ENCODE peak calls at places on chromosomes 6 and 20, in seven cellular contexts. C, K, Y, J, E, Z and B are unnamed samples.
A peak's percentile ranks its signal among the peaks of the same experiment; 100 is the strongest.

GRCh38 chr6:27414996-27415395 is 26.4 kb downstream of the ZNF391 start:
- DNase-seq in K (no peak), C (no peak), Z (no peak), E (no peak), Y (no peak), J (no peak), B (no peak)

GRCh38 chr6:27126815-27127537 is 120.5 kb upstream of the PRSS16 start:
- DNase-seq in C (peak; percentile 91), Y (peak; percentile 82), K (peak; percentile 93), E (peak; percentile 87), J (peak; percentile 90), Z (peak; percentile 92), B (no peak)

GRCh38 chr20:44407402-44408184 is 52.1 kb downstream of the HNF4A start:
- DNase-seq in Y (no peak), C (no peak), K (no peak), Z (no peak), E (peak; percentile 39), J (peak; percentile 14), B (no peak)

GRCh38 chr20:25623225-25623735 is 534 bp downstream of the NANP start:
- DNase-seq in Y (no peak), K (peak; percentile 63), E (peak; percentile 45), Z (peak; percentile 31), J (peak; percentile 24), C (peak; percentile 80), B (no peak)

GRCh38 chr20:57772349-57772964 is 62.6 kb upstream of the PMEPA1 start:
- DNase-seq in K (peak; percentile 26), Y (peak; percentile 6), Z (no peak), C (no peak), J (peak; percentile 64), E (no peak), B (no peak)

GRCh38 chr6:24829657-24830056 is 30.9 kb upstream of the ARMH2 start:
- DNase-seq in Z (no peak), E (no peak), C (no peak), J (no peak), K (no peak), Y (no peak), B (no peak)

GRCh38 chr6:100745419-100746041 is 135.6 kb downstream of the ASCC3 start:
- DNase-seq in J (no peak), Y (no peak), E (no peak), K (no peak), Z (no peak), C (no peak), B (no peak)

GRCh38 chr20:43537921-43538854 is 20.6 kb upstream of the SGK2 start:
- DNase-seq in J (peak; percentile 60), K (peak; percentile 59), E (peak; percentile 75), Z (peak; percentile 65), Y (peak; percentile 24), C (peak; percentile 71), B (no peak)

GRCh38 chr20:36341331-36342020 is 35.3 kb downstream of the DLGAP4 start:
- DNase-seq in Z (no peak), E (no peak), K (no peak), Y (no peak), C (no peak), J (no peak), B (no peak)

GRCh38 chr6:93746892-93747291 is 327.5 kb upstream of the EPHA7 start:
- DNase-seq in K (no peak), Z (no peak), Y (no peak), C (no peak), J (no peak), E (no peak), B (no peak)

GRCh38 chr20:15512916-15513315 is 1060.3 kb downstream of the KIF16B start:
- DNase-seq in J (no peak), Y (no peak), K (no peak), Z (no peak), E (no peak), C (no peak), B (no peak)

GRCh38 chr20:59253779-59254319 is 46.6 kb upstream of the EDN3 start:
- DNase-seq in E (no peak), C (no peak), K (no peak), J (no peak), Z (peak; percentile 81), Y (no peak), B (no peak)

GRCh38 chr20:17965042-17965697 is 3.4 kb downstream of the SNX5 start:
- DNase-seq in C (no peak), Y (no peak), J (no peak), K (no peak), Z (peak; percentile 42), E (no peak), B (no peak)

GRCh38 chr6:154361476-154361875 is 4.9 kb upstream of the IPCEF1 start:
- DNase-seq in K (no peak), C (no peak), Y (no peak), J (no peak), E (no peak), Z (no peak), B (no peak)

GRCh38 chr6:127980996-127981395 is 80.1 kb upstream of the THEMIS start:
- DNase-seq in C (no peak), Z (no peak), K (no peak), Y (no peak), J (no peak), E (no peak), B (no peak)

GRCh38 chr20:56520180-56520579 is 4.4 kb upstream of the FAM209A start:
- DNase-seq in Z (no peak), Y (no peak), C (peak; percentile 38), E (no peak), K (no peak), J (no peak), B (no peak)

GRCh38 chr6:150865043-150865405 is 478 bp upstream of the MTHFD1L start:
- DNase-seq in E (no peak), Z (no peak), K (no peak), C (no peak), J (peak; percentile 39), Y (no peak), B (no peak)

GRCh38 chr6:161694995-161695394 is 421.1 kb upstream of the AGPAT4 start:
- DNase-seq in Y (no peak), Z (no peak), E (no peak), J (no peak), C (no peak), K (peak; percentile 44), B (no peak)

GRCh38 chr6:20168668-20169633 is 43.3 kb downstream of the MBOAT1 start:
- DNase-seq in E (no peak), Z (peak; percentile 77), C (no peak), Y (no peak), J (no peak), K (no peak), B (no peak)

GRCh38 chr6:133359256-133359655 is 118.1 kb downstream of the EYA4 start:
- DNase-seq in K (no peak), J (peak; percentile 18), Z (no peak), E (no peak), Y (no peak), C (no peak), B (no peak)

GRCh38 chr6:123105561-123105960 is 109.5 kb downstream of the CLVS2 start:
- DNase-seq in E (no peak), C (no peak), Y (no peak), J (no peak), Z (no peak), K (no peak), B (no peak)

GRCh38 chr6:32195902-32196681 is 3.6 kb upstream of the GPSM3 start:
- DNase-seq in E (peak; percentile 92), Z (peak; percentile 74), J (peak; percentile 88), Y (peak; percentile 55), K (peak; percentile 91), C (peak; percentile 93), B (no peak)

GRCh38 chr6:45566882-45567281 is 189.1 kb upstream of the SUPT3H start:
- DNase-seq in C (no peak), J (peak; percentile 41), E (no peak), K (no peak), Y (no peak), Z (no peak), B (peak; percentile 66)

GRCh38 chr6:52731719-52732118 is 31.6 kb downstream of the GSTA2 start:
- DNase-seq in J (no peak), Y (no peak), K (no peak), E (no peak), C (no peak), Z (no peak), B (no peak)

GRCh38 chr6:130895516-130895915 is 68.3 kb downstream of the SMLR1 start:
- DNase-seq in Z (no peak), C (no peak), E (no peak), Y (no peak), J (no peak), K (no peak), B (no peak)
- H3K4me3 ChIP-seq in Z (no peak overlapping the region), C (no peak overlapping the region), E (no peak overlapping the region), Y (no peak overlapping the region), J (no peak overlapping the region), K (no peak overlapping the region), B (no peak overlapping the region)

DNA sequence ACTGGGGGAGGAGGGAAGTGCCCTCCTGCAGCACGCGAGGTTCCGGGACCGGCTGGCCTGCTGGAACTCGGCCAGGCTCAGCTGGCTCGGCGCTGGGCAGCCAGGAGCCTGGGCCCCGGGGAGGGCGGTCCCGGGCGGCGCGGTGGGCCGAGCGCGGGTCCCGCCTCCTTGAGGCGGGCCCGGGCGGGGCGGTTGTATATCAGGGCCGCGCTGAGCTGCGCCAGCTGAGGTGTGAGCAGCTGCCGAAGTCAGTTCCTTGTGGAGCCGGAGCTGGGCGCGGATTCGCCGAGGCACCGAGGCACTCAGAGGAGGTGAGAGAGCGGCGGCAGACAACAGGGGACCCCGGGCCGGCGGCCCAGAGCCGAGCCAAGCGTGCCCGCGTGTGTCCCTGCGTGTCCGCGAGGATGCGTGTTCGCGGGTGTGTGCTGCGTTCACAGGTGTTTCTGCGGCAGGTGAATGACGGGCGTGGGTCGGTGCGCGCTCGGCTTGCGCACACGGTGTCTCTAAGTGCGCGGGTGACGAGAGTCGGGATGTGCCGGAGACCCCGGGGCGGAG is at the start of gene CDKN1A:
- DNase-seq in E (peak; percentile 97), C (peak; percentile 97), Z (peak; percentile 74), K (peak; percentile 94), Y (peak; percentile 86), J (peak; percentile 93), B (no peak)
- TF ChIP-seq CTCF in E (no peak), C (no peak), Z (no peak), K (no peak), Y (no peak), J (no peak), B (no peak)

GRCh38 chr6:156963712-156964700 is 186.8 kb downstream of the ARID1B start:
- DNase-seq in E (no peak), Y (no peak), C (no peak), J (peak; percentile 63), K (peak; percentile 62), Z (no peak), B (no peak)
- H3K4me3 ChIP-seq in E (no peak overlapping the region), Y (peak overlapping the region; percentile 56), C (peak overlapping the region; percentile 28), J (peak overlapping the region; percentile 58), K (peak overlapping the region; percentile 3), Z (no peak overlapping the region), B (peak overlapping the region; percentile 43)

DNA sequence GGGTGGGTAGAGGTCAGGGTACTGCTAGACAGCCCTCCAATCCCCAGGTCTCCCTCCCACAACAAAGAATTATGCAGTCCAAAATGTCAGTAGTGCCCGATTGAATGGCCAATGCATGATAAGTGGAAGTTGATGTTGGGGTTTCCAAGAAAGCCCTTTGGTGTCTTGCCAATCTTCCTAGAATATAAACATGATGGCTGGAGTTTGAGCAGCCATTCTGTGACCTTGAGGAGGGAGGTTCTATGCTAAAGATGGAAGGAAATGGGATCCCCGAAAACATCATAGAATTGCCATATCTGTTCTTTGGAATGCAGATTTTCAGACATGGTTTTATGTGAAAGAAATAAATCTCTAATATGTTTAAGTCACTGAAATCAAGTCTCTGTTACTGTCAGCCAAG is 32.9 kb upstream of the PTPN1 start:
- DNase-seq in K (no peak), C (no peak), Y (no peak), E (no peak), Z (no peak), J (no peak), B (no peak)
- TF ChIP-seq CTCF in K (no peak), C (no peak), Y (no peak), E (no peak), Z (no peak), J (no peak), B (no peak)